ENCODE peak calls at places on chromosomes 13 and 19, in five cellular contexts. T, P, A, Q and D are unnamed samples.

GRCh38 chr19:11674067-11674492 is 64.7 kb downstream of the ZNF823 start:
- DNase-seq in A (no peak), Q (no peak), T (no peak), P (peak), D (peak)

GRCh38 chr13:41458187-41458938 is 1.0 kb downstream of the RGCC start:
- DNase-seq in Q (peak), T (no peak), P (peak), A (peak), D (no peak)

GRCh38 chr13:108402850-108403249 is 133.3 kb downstream of the TNFSF13B start:
- DNase-seq in A (no peak), P (peak), Q (peak), T (no peak), D (no peak)

GRCh38 chr19:24000656-24001055 is 86.0 kb downstream of the ZNF726 start:
- DNase-seq in P (no peak), Q (no peak), A (no peak), T (peak), D (no peak)

GRCh38 chr13:46866150-46866549 is 30.7 kb downstream of the HTR2A start:
- DNase-seq in P (peak), T (peak), Q (peak), A (peak), D (no peak)

GRCh38 chr13:110706570-110707378 is 858 bp upstream of the CARS2 start:
- DNase-seq in P (no peak), A (no peak), Q (no peak), T (no peak), D (no peak)

GRCh38 chr19:10748924-10749434 is 31.1 kb downstream of the DNM2 start:
- DNase-seq in P (no peak), A (peak), T (peak), Q (no peak), D (no peak)

GRCh38 chr19:32675720-32676185 is at the start of gene RGS9BP:
- DNase-seq in P (peak), T (peak), Q (peak), A (peak), D (no peak)

GRCh38 chr13:60369242-60369641 is 27.8 kb upstream of the TDRD3 start:
- DNase-seq in T (no peak), Q (no peak), P (peak), A (no peak), D (no peak)

GRCh38 chr19:11390933-11391680 is 7.0 kb upstream of the EPOR start:
- DNase-seq in Q (no peak), P (peak), A (no peak), T (no peak), D (no peak)

GRCh38 chr13:38914070-38914469 is 76.6 kb downstream of the STOML3 start:
- DNase-seq in Q (no peak), A (no peak), P (peak), T (peak), D (no peak)

GRCh38 chr13:94123543-94123942 is 355.9 kb downstream of the DCT start:
- DNase-seq in T (no peak), A (no peak), P (no peak), Q (no peak), D (no peak)

GRCh38 chr19:49533551-49534488 is 6.0 kb downstream of the RCN3 start:
- DNase-seq in A (peak), P (peak), T (peak), Q (peak), D (peak)

GRCh38 chr13:20193924-20194631 is 1.3 kb upstream of the GJB2 start:
- DNase-seq in A (no peak), P (peak), T (no peak), Q (peak), D (no peak)

GRCh38 chr13:20191902-20192469 is 752 bp downstream of the GJB2 start:
- DNase-seq in T (peak), Q (peak), A (peak), P (peak), D (peak)

GRCh38 chr13:20193142-20193923 is 595 bp upstream of the GJB2 start:
- DNase-seq in A (no peak), P (peak), Q (peak), T (no peak), D (peak)

GRCh38 chr13:20191311-20191901 is 1.3 kb downstream of the GJB2 start:
- DNase-seq in P (peak), Q (no peak), A (no peak), T (peak), D (peak)

GRCh38 chr13:20192470-20193141 is at the start of gene GJB2:
- DNase-seq in T (peak), A (no peak), Q (peak), P (peak), D (no peak)
- TF ChIP-seq EZH2 in T (no peak), A (no peak), Q (peak), P (no peak), D (peak)

GRCh38 chr19:8338835-8339234 is 4.2 kb downstream of the KANK3 start:
- DNase-seq in A (no peak), Q (no peak), P (peak), T (no peak), D (no peak)

GRCh38 chr19:8340341-8341096 is 2.5 kb downstream of the KANK3 start:
- DNase-seq in P (peak), A (no peak), Q (peak), T (no peak), D (peak)

GRCh38 chr19:8342684-8343482 is at the start of gene KANK3:
- DNase-seq in Q (peak), T (peak), P (peak), A (peak), D (peak)

GRCh38 chr19:8343483-8343844 is 402 bp upstream of the KANK3 start:
- DNase-seq in Q (no peak), P (no peak), T (no peak), A (no peak), D (no peak)

GRCh38 chr19:8342316-8342683 is 762 bp downstream of the KANK3 start:
- DNase-seq in Q (no peak), T (no peak), A (no peak), P (peak), D (no peak)
- TF ChIP-seq EZH2 in Q (no peak), T (no peak), A (no peak), P (no peak), D (no peak)

DNA sequence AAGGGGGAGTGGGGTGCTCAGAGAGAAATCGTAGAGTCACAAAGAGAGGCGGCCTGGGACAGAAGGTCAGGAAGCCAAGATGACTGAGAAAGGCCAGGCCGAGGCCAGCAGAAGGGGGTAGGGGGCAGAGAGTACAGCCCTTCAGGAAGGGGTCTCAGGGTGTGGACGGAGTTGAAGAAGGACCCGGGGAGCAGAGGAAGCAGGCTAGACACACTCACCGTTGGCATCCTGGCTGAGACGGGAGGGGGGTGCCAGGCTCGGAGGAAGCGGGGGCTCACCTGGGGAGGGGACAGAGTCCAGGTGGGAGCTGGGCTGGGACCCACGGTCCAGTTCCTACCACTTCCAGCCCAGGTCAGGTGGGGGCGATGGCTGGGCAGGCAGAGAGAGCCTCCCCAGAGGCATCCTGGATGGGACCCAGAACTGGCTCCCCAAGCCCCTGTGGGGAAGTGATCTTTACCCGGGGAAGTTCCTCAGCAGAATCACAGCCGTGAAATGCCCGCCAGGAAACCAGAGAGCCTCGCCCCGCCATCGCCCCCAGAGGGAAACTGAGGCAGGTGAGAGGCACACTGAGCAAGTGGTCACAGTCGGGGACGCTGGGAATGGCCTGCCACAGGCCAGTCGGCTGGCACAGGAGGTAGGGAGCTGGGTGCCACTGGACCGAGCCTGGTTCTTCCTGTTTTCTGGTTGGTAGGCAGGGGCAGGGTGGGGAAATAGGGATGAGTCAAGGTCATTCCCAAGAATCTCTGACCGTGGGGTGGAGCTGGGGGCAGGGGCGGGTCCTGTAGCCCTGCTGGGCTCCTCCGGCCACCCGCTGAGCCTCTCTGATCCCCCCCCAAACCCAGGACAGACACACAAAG is 1.3 kb downstream of the MATK start:
- DNase-seq in T (no peak), P (no peak), A (no peak), Q (peak), D (no peak)
- TF ChIP-seq EZH2 in T (no peak), P (no peak), A (no peak), Q (no peak), D (no peak)

GRCh38 chr13:56659041-56659471 is 481.7 kb upstream of the PRR20A start:
- DNase-seq in T (no peak), Q (no peak), P (no peak), A (no peak), D (no peak)
- TF ChIP-seq EZH2 in T (no peak), Q (no peak), P (no peak), A (no peak), D (no peak)

GRCh38 chr19:56221851-56222250 is 19.8 kb downstream of the ZSCAN5C start:
- DNase-seq in A (no peak), P (no peak), Q (no peak), T (no peak), D (no peak)

GRCh38 chr19:56223481-56223880 is 21.4 kb downstream of the ZSCAN5C start:
- DNase-seq in A (no peak), Q (no peak), P (no peak), T (no peak), D (no peak)

GRCh38 chr19:56217039-56217949 is 15.2 kb downstream of the ZSCAN5C start:
- DNase-seq in Q (peak), T (no peak), P (peak), A (peak), D (peak)

DNA sequence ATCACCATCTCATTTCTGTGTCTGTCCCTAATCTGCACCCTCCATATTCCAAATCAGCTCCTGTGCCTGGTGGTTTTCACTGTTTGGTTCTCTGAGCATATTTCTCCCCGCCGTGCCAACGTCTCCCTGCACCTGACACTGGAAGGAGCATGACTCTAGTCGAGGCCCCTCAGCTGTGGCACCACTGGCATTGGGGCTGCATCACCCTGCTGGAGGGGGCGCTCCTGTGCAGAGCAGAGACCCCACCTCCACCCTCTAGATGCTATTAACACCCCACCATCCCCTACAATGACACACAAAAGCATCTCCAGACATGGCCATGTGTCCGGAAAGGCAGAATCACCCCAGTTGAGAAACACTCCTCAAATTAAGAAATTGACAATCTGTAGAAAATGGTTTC is 20.8 kb downstream of the ZSCAN5C start:
- DNase-seq in A (no peak), T (no peak), Q (no peak), P (no peak), D (no peak)
- TF ChIP-seq EZH2 in A (no peak), T (no peak), Q (no peak), P (no peak), D (no peak)

GRCh38 chr13:43157796-43158195 is 134.4 kb downstream of the DNAJC15 start:
- DNase-seq in P (no peak), Q (no peak), T (no peak), A (peak), D (no peak)

GRCh38 chr13:43156916-43157315 is 133.5 kb downstream of the DNAJC15 start:
- DNase-seq in P (no peak), Q (no peak), A (peak), T (no peak), D (no peak)

GRCh38 chr13:43154839-43155238 is 131.5 kb downstream of the DNAJC15 start:
- DNase-seq in A (no peak), Q (no peak), T (no peak), P (no peak), D (no peak)

GRCh38 chr13:43154083-43154739 is 130.8 kb downstream of the DNAJC15 start:
- DNase-seq in P (no peak), Q (no peak), T (no peak), A (peak), D (no peak)

GRCh38 chr13:43159007-43159406 is 135.6 kb downstream of the DNAJC15 start:
- DNase-seq in P (peak), Q (no peak), A (peak), T (peak), D (no peak)
- TF ChIP-seq EZH2 in P (no peak), Q (no peak), A (no peak), T (no peak), D (no peak)

DNA sequence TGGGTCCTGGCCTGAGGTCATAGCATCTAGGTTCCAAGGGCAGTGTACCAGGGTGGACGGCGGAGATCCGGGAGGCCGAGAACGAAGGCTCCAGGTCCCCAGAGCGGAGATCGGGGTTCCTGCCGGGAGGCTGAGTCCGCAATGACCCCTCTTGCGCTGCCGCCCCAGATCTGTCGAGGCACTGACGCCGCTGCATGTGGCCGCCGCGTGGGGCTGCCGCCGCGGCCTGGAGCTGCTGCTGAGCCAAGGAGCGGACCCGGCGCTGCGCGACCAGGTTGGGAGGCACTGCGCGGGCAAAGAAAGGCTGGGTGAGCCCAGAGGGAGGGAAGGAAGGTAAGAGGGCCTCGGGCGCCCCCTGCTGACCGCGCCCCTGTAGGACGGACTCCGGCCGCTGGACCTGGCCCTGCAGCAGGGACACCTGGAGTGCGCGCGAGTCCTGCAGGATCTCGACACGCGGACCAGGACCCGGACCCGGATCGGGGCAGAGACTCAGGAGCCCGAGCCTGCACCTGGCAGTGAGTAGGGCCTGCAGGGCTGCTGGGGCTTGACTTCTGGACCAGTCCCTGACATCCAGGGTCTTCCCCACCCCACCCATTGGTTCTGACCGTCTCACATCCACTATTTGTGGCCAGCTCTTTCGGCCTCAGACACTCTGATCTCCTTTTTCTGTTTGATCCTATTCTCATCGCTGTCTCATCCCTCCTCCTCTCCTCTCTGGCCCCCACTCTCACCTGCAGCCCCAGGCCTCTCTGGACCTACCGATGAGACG is 971 bp downstream of the ANKLE1 start:
- DNase-seq in Q (peak), T (peak), P (peak), A (peak), D (no peak)
- TF ChIP-seq EZH2 in Q (peak), T (no peak), P (no peak), A (no peak), D (no peak)

GRCh38 chr13:33015791-33016323 is 366 bp upstream of the KL start:
- DNase-seq in Q (peak), T (peak), P (peak), A (no peak), D (peak)
- TF ChIP-seq EZH2 in Q (peak), T (no peak), P (peak), A (peak), D (peak)